ENCODE peak calls at places on chromosomes 13 and 19, in seven cellular contexts. One of them, this sample, is unnamed.

GRCh38 chr19:572891-573825 is 762 bp downstream of the BSG start:
- DNase-seq in kidney glomerular epithelial cell: no peak
- DNase-seq in stimulated activated CD4-positive, alpha-beta T cell treated with anti-CD3 and anti-CD28 coated beads, Interleukin-15, amount 100 ng/mL, for 48 hours: no peak
- DNase-seq in progenitor cell of endocrine pancreas: no peak
- DNase-seq in GM12892: no peak
- DNase-seq in activated naive CD4-positive, alpha-beta T cell treated with anti-CD3 and anti-CD28 coated beads, Interleukin-2, amount 10 ng/mL, durations not matched to agents 7 days and 5 days: no peak
- DNase-seq in lower leg skin: peak
- DNase-seq in this sample: peak

GRCh38 chr19:5719274-5719960 is 529 bp downstream of the LONP1 start:
- DNase-seq in kidney glomerular epithelial cell: no peak
- DNase-seq in stimulated activated CD4-positive, alpha-beta T cell treated with anti-CD3 and anti-CD28 coated beads, Interleukin-15, amount 100 ng/mL, for 48 hours: no peak
- DNase-seq in progenitor cell of endocrine pancreas: no peak
- DNase-seq in GM12892: no peak
- DNase-seq in activated naive CD4-positive, alpha-beta T cell treated with anti-CD3 and anti-CD28 coated beads, Interleukin-2, amount 10 ng/mL, durations not matched to agents 7 days and 5 days: peak
- DNase-seq in lower leg skin: peak
- DNase-seq in this sample: peak

GRCh38 chr19:39937094-39937493 is 2.7 kb upstream of the FCGBP start:
- DNase-seq in kidney glomerular epithelial cell: no peak
- DNase-seq in stimulated activated CD4-positive, alpha-beta T cell treated with anti-CD3 and anti-CD28 coated beads, Interleukin-15, amount 100 ng/mL, for 48 hours: peak
- DNase-seq in progenitor cell of endocrine pancreas: no peak
- DNase-seq in GM12892: no peak
- DNase-seq in activated naive CD4-positive, alpha-beta T cell treated with anti-CD3 and anti-CD28 coated beads, Interleukin-2, amount 10 ng/mL, durations not matched to agents 7 days and 5 days: peak
- DNase-seq in lower leg skin: no peak
- DNase-seq in this sample: no peak

GRCh38 chr19:3233831-3234230 is 9.4 kb downstream of the CELF5 start:
- DNase-seq in kidney glomerular epithelial cell: no peak
- DNase-seq in stimulated activated CD4-positive, alpha-beta T cell treated with anti-CD3 and anti-CD28 coated beads, Interleukin-15, amount 100 ng/mL, for 48 hours: no peak
- DNase-seq in progenitor cell of endocrine pancreas: no peak
- DNase-seq in GM12892: no peak
- DNase-seq in activated naive CD4-positive, alpha-beta T cell treated with anti-CD3 and anti-CD28 coated beads, Interleukin-2, amount 10 ng/mL, durations not matched to agents 7 days and 5 days: no peak
- DNase-seq in lower leg skin: no peak
- DNase-seq in this sample: no peak

GRCh38 chr19:18460313-18460712 is 22.4 kb upstream of the ISYNA1 start:
- DNase-seq in kidney glomerular epithelial cell: no peak
- DNase-seq in stimulated activated CD4-positive, alpha-beta T cell treated with anti-CD3 and anti-CD28 coated beads, Interleukin-15, amount 100 ng/mL, for 48 hours: no peak
- DNase-seq in progenitor cell of endocrine pancreas: no peak
- DNase-seq in GM12892: no peak
- DNase-seq in activated naive CD4-positive, alpha-beta T cell treated with anti-CD3 and anti-CD28 coated beads, Interleukin-2, amount 10 ng/mL, durations not matched to agents 7 days and 5 days: no peak
- DNase-seq in lower leg skin: peak
- DNase-seq in this sample: peak

GRCh38 chr19:45901432-45901903 is 945 bp downstream of the MYPOP start:
- DNase-seq in kidney glomerular epithelial cell: no peak
- DNase-seq in stimulated activated CD4-positive, alpha-beta T cell treated with anti-CD3 and anti-CD28 coated beads, Interleukin-15, amount 100 ng/mL, for 48 hours: no peak
- DNase-seq in progenitor cell of endocrine pancreas: no peak
- DNase-seq in GM12892: no peak
- DNase-seq in activated naive CD4-positive, alpha-beta T cell treated with anti-CD3 and anti-CD28 coated beads, Interleukin-2, amount 10 ng/mL, durations not matched to agents 7 days and 5 days: peak
- DNase-seq in lower leg skin: peak
- DNase-seq in this sample: peak

GRCh38 chr13:71722206-71722605 is 144.8 kb downstream of the DACH1 start:
- DNase-seq in kidney glomerular epithelial cell: no peak
- DNase-seq in stimulated activated CD4-positive, alpha-beta T cell treated with anti-CD3 and anti-CD28 coated beads, Interleukin-15, amount 100 ng/mL, for 48 hours: no peak
- DNase-seq in progenitor cell of endocrine pancreas: no peak
- DNase-seq in GM12892: no peak
- DNase-seq in activated naive CD4-positive, alpha-beta T cell treated with anti-CD3 and anti-CD28 coated beads, Interleukin-2, amount 10 ng/mL, durations not matched to agents 7 days and 5 days: no peak
- DNase-seq in lower leg skin: no peak
- DNase-seq in this sample: no peak

GRCh38 chr19:55526216-55527196 is 10.4 kb downstream of the SBK2 start:
- DNase-seq in kidney glomerular epithelial cell: peak
- DNase-seq in stimulated activated CD4-positive, alpha-beta T cell treated with anti-CD3 and anti-CD28 coated beads, Interleukin-15, amount 100 ng/mL, for 48 hours: no peak
- DNase-seq in progenitor cell of endocrine pancreas: no peak
- DNase-seq in GM12892: no peak
- DNase-seq in activated naive CD4-positive, alpha-beta T cell treated with anti-CD3 and anti-CD28 coated beads, Interleukin-2, amount 10 ng/mL, durations not matched to agents 7 days and 5 days: no peak
- DNase-seq in lower leg skin: no peak
- DNase-seq in this sample: no peak

GRCh38 chr19:4108767-4109625 is 14.9 kb downstream of the MAP2K2 start:
- DNase-seq in kidney glomerular epithelial cell: no peak
- DNase-seq in stimulated activated CD4-positive, alpha-beta T cell treated with anti-CD3 and anti-CD28 coated beads, Interleukin-15, amount 100 ng/mL, for 48 hours: no peak
- DNase-seq in progenitor cell of endocrine pancreas: no peak
- DNase-seq in GM12892: peak
- DNase-seq in activated naive CD4-positive, alpha-beta T cell treated with anti-CD3 and anti-CD28 coated beads, Interleukin-2, amount 10 ng/mL, durations not matched to agents 7 days and 5 days: peak
- DNase-seq in lower leg skin: no peak
- DNase-seq in this sample: no peak

GRCh38 chr19:29971002-29971401 is 29.0 kb downstream of the URI1 start:
- DNase-seq in kidney glomerular epithelial cell: no peak
- DNase-seq in stimulated activated CD4-positive, alpha-beta T cell treated with anti-CD3 and anti-CD28 coated beads, Interleukin-15, amount 100 ng/mL, for 48 hours: no peak
- DNase-seq in progenitor cell of endocrine pancreas: no peak
- DNase-seq in GM12892: no peak
- DNase-seq in activated naive CD4-positive, alpha-beta T cell treated with anti-CD3 and anti-CD28 coated beads, Interleukin-2, amount 10 ng/mL, durations not matched to agents 7 days and 5 days: no peak
- DNase-seq in lower leg skin: no peak
- DNase-seq in this sample: no peak

GRCh38 chr13:48500652-48501197 is 32.2 kb downstream of the RCBTB2 start:
- DNase-seq in kidney glomerular epithelial cell: no peak
- DNase-seq in stimulated activated CD4-positive, alpha-beta T cell treated with anti-CD3 and anti-CD28 coated beads, Interleukin-15, amount 100 ng/mL, for 48 hours: no peak
- DNase-seq in progenitor cell of endocrine pancreas: no peak
- DNase-seq in GM12892: no peak
- DNase-seq in activated naive CD4-positive, alpha-beta T cell treated with anti-CD3 and anti-CD28 coated beads, Interleukin-2, amount 10 ng/mL, durations not matched to agents 7 days and 5 days: no peak
- DNase-seq in lower leg skin: no peak
- DNase-seq in this sample: no peak

GRCh38 chr19:55066107-55066709 is 3.3 kb upstream of the RDH13 start:
- DNase-seq in kidney glomerular epithelial cell: no peak
- DNase-seq in stimulated activated CD4-positive, alpha-beta T cell treated with anti-CD3 and anti-CD28 coated beads, Interleukin-15, amount 100 ng/mL, for 48 hours: no peak
- DNase-seq in progenitor cell of endocrine pancreas: no peak
- DNase-seq in GM12892: no peak
- DNase-seq in activated naive CD4-positive, alpha-beta T cell treated with anti-CD3 and anti-CD28 coated beads, Interleukin-2, amount 10 ng/mL, durations not matched to agents 7 days and 5 days: peak
- DNase-seq in lower leg skin: no peak
- DNase-seq in this sample: no peak

GRCh38 chr13:50080158-50080855 is 65.1 kb downstream of the KCNRG start:
- DNase-seq in kidney glomerular epithelial cell: peak
- DNase-seq in stimulated activated CD4-positive, alpha-beta T cell treated with anti-CD3 and anti-CD28 coated beads, Interleukin-15, amount 100 ng/mL, for 48 hours: peak
- DNase-seq in progenitor cell of endocrine pancreas: no peak
- DNase-seq in GM12892: no peak
- DNase-seq in activated naive CD4-positive, alpha-beta T cell treated with anti-CD3 and anti-CD28 coated beads, Interleukin-2, amount 10 ng/mL, durations not matched to agents 7 days and 5 days: peak
- DNase-seq in lower leg skin: no peak
- DNase-seq in this sample: no peak

GRCh38 chr19:7868326-7868670 is 5.9 kb downstream of the PRR36 start:
- DNase-seq in kidney glomerular epithelial cell: no peak
- DNase-seq in stimulated activated CD4-positive, alpha-beta T cell treated with anti-CD3 and anti-CD28 coated beads, Interleukin-15, amount 100 ng/mL, for 48 hours: peak
- DNase-seq in progenitor cell of endocrine pancreas: no peak
- DNase-seq in GM12892: no peak
- DNase-seq in activated naive CD4-positive, alpha-beta T cell treated with anti-CD3 and anti-CD28 coated beads, Interleukin-2, amount 10 ng/mL, durations not matched to agents 7 days and 5 days: peak
- DNase-seq in lower leg skin: no peak
- DNase-seq in this sample: no peak

GRCh38 chr19:14383556-14383897 is 2.3 kb downstream of the ADGRE5 start:
- DNase-seq in kidney glomerular epithelial cell: no peak
- DNase-seq in stimulated activated CD4-positive, alpha-beta T cell treated with anti-CD3 and anti-CD28 coated beads, Interleukin-15, amount 100 ng/mL, for 48 hours: no peak
- DNase-seq in progenitor cell of endocrine pancreas: no peak
- DNase-seq in GM12892: no peak
- DNase-seq in activated naive CD4-positive, alpha-beta T cell treated with anti-CD3 and anti-CD28 coated beads, Interleukin-2, amount 10 ng/mL, durations not matched to agents 7 days and 5 days: no peak
- DNase-seq in lower leg skin: no peak
- DNase-seq in this sample: no peak

GRCh38 chr19:51253088-51253806 is 2.4 kb downstream of the SIGLECL1 start:
- DNase-seq in kidney glomerular epithelial cell: no peak
- DNase-seq in stimulated activated CD4-positive, alpha-beta T cell treated with anti-CD3 and anti-CD28 coated beads, Interleukin-15, amount 100 ng/mL, for 48 hours: no peak
- DNase-seq in progenitor cell of endocrine pancreas: no peak
- DNase-seq in GM12892: no peak
- DNase-seq in activated naive CD4-positive, alpha-beta T cell treated with anti-CD3 and anti-CD28 coated beads, Interleukin-2, amount 10 ng/mL, durations not matched to agents 7 days and 5 days: no peak
- DNase-seq in lower leg skin: no peak
- DNase-seq in this sample: no peak

GRCh38 chr19:15532779-15533521 is 24.6 kb downstream of the CYP4F22 start:
- DNase-seq in kidney glomerular epithelial cell: no peak
- DNase-seq in stimulated activated CD4-positive, alpha-beta T cell treated with anti-CD3 and anti-CD28 coated beads, Interleukin-15, amount 100 ng/mL, for 48 hours: peak
- DNase-seq in progenitor cell of endocrine pancreas: no peak
- DNase-seq in GM12892: no peak
- DNase-seq in activated naive CD4-positive, alpha-beta T cell treated with anti-CD3 and anti-CD28 coated beads, Interleukin-2, amount 10 ng/mL, durations not matched to agents 7 days and 5 days: no peak
- DNase-seq in lower leg skin: no peak
- DNase-seq in this sample: no peak

GRCh38 chr19:8204961-8205360 is 4.2 kb upstream of the CERS4 start:
- DNase-seq in kidney glomerular epithelial cell: no peak
- DNase-seq in stimulated activated CD4-positive, alpha-beta T cell treated with anti-CD3 and anti-CD28 coated beads, Interleukin-15, amount 100 ng/mL, for 48 hours: no peak
- DNase-seq in progenitor cell of endocrine pancreas: no peak
- DNase-seq in GM12892: no peak
- DNase-seq in activated naive CD4-positive, alpha-beta T cell treated with anti-CD3 and anti-CD28 coated beads, Interleukin-2, amount 10 ng/mL, durations not matched to agents 7 days and 5 days: no peak
- DNase-seq in lower leg skin: no peak
- DNase-seq in this sample: no peak

GRCh38 chr13:71644579-71644978 is 222.4 kb downstream of the DACH1 start:
- DNase-seq in kidney glomerular epithelial cell: no peak
- DNase-seq in stimulated activated CD4-positive, alpha-beta T cell treated with anti-CD3 and anti-CD28 coated beads, Interleukin-15, amount 100 ng/mL, for 48 hours: no peak
- DNase-seq in progenitor cell of endocrine pancreas: no peak
- DNase-seq in GM12892: no peak
- DNase-seq in activated naive CD4-positive, alpha-beta T cell treated with anti-CD3 and anti-CD28 coated beads, Interleukin-2, amount 10 ng/mL, durations not matched to agents 7 days and 5 days: no peak
- DNase-seq in lower leg skin: no peak
- DNase-seq in this sample: no peak

GRCh38 chr19:16418597-16418962 is 53.2 kb downstream of the EPS15L1 start:
- DNase-seq in kidney glomerular epithelial cell: no peak
- DNase-seq in stimulated activated CD4-positive, alpha-beta T cell treated with anti-CD3 and anti-CD28 coated beads, Interleukin-15, amount 100 ng/mL, for 48 hours: no peak
- DNase-seq in progenitor cell of endocrine pancreas: no peak
- DNase-seq in GM12892: no peak
- DNase-seq in activated naive CD4-positive, alpha-beta T cell treated with anti-CD3 and anti-CD28 coated beads, Interleukin-2, amount 10 ng/mL, durations not matched to agents 7 days and 5 days: no peak
- DNase-seq in lower leg skin: no peak
- DNase-seq in this sample: no peak

GRCh38 chr19:2567580-2567979 is 91.7 kb downstream of the GADD45B start:
- DNase-seq in kidney glomerular epithelial cell: no peak
- DNase-seq in stimulated activated CD4-positive, alpha-beta T cell treated with anti-CD3 and anti-CD28 coated beads, Interleukin-15, amount 100 ng/mL, for 48 hours: no peak
- DNase-seq in progenitor cell of endocrine pancreas: no peak
- DNase-seq in GM12892: no peak
- DNase-seq in activated naive CD4-positive, alpha-beta T cell treated with anti-CD3 and anti-CD28 coated beads, Interleukin-2, amount 10 ng/mL, durations not matched to agents 7 days and 5 days: peak
- DNase-seq in lower leg skin: peak
- DNase-seq in this sample: peak

GRCh38 chr13:75687145-75687763 is 51.1 kb downstream of the LMO7 start:
- DNase-seq in kidney glomerular epithelial cell: peak
- DNase-seq in stimulated activated CD4-positive, alpha-beta T cell treated with anti-CD3 and anti-CD28 coated beads, Interleukin-15, amount 100 ng/mL, for 48 hours: no peak
- DNase-seq in progenitor cell of endocrine pancreas: no peak
- DNase-seq in GM12892: no peak
- DNase-seq in activated naive CD4-positive, alpha-beta T cell treated with anti-CD3 and anti-CD28 coated beads, Interleukin-2, amount 10 ng/mL, durations not matched to agents 7 days and 5 days: no peak
- DNase-seq in lower leg skin: no peak
- DNase-seq in this sample: no peak